ENCODE peak calls at places on chromosomes 16 and 17, in five cellular contexts. Z is stimulated activated CD8-positive, alpha-beta memory T cell treated with anti-CD3 and anti-CD28 coated beads, Interleukin-2, amount 100 ng/mL, for 1 hour; X is Calu3; C is substantia nigra; G is anterior cingulate cortex. D is an unnamed sample.

GRCh38 chr16:56389554-56389953 is 35.8 kb downstream of the AMFR start:
- DNase-seq in Z (no peak), C (no peak), X (no peak), G (no peak), D (no peak)

GRCh38 chr17:16398270-16399267 is 16.8 kb upstream of the TRPV2 start:
- DNase-seq in C (no peak), X (no peak), G (no peak), Z (no peak), D (no peak)

GRCh38 chr17:45277216-45277849 is 15.4 kb upstream of the SPATA32 start:
- DNase-seq in X (peak; percentile 95), Z (peak; percentile 78), C (peak; percentile 81), G (no peak), D (peak; percentile 83)

GRCh38 chr17:32335647-32336046 is 6.3 kb downstream of the C17orf75 start:
- DNase-seq in C (no peak), Z (no peak), G (no peak), X (no peak), D (no peak)

GRCh38 chr17:40097931-40098845 is 2.2 kb downstream of the NR1D1 start:
- DNase-seq in Z (no peak), C (no peak), X (peak; percentile 87), G (no peak), D (no peak)

GRCh38 chr17:21098934-21099687 is 27.7 kb upstream of the DHRS7B start:
- DNase-seq in G (no peak), C (peak; percentile 31), X (peak; percentile 73), Z (peak; percentile 10), D (peak; percentile 60)

GRCh38 chr17:58059141-58059540 is 24.1 kb upstream of the DYNLL2 start:
- DNase-seq in Z (no peak), X (no peak), C (no peak), G (no peak), D (no peak)

GRCh38 chr17:52383493-52384100 is 225.1 kb upstream of the CA10 start:
- DNase-seq in C (peak; percentile 21), Z (no peak), G (no peak), X (peak; percentile 17), D (peak; percentile 36)

GRCh38 chr17:72171703-72172670 is 51.2 kb downstream of the SOX9 start:
- DNase-seq in G (no peak), Z (no peak), X (no peak), C (peak; percentile 35), D (no peak)

GRCh38 chr16:11308493-11309283 is 27.6 kb upstream of the PRM1 start:
- DNase-seq in X (no peak), Z (no peak), C (no peak), G (no peak), D (no peak)

GRCh38 chr17:79844869-79845600 is 5.8 kb upstream of the CBX4 start:
- DNase-seq in G (no peak), C (peak; percentile 33), Z (no peak), X (peak; percentile 70), D (no peak)

GRCh38 chr17:17613708-17614114 is 22.2 kb upstream of the PEMT start:
- DNase-seq in X (peak; percentile 55), C (peak; percentile 10), Z (no peak), G (no peak), D (peak; percentile 3)

GRCh38 chr16:53053967-53054669 is 673 bp upstream of the CHD9 start:
- DNase-seq in C (peak; percentile 42), Z (no peak), G (no peak), X (peak; percentile 40), D (peak; percentile 41)

GRCh38 chr16:21128991-21129390 is 21.7 kb downstream of the DNAH3 start:
- DNase-seq in C (no peak), G (no peak), X (no peak), Z (no peak), D (no peak)